ENCODE peak calls at places on chromosomes 16 and 17, in six cellular contexts. D is GOT3, U is D341Med, L is NCI-H774, F is anterior cingulate cortex, Z is K562. I is an unnamed sample.

GRCh38 chr16:27335349-27336052 is 21.7 kb downstream of the IL4R start:
- DNase-seq in D (no peak), U (no peak), L (no peak), F (no peak), Z (no peak), I (no peak)

GRCh38 chr17:8322078-8322477 is 12.0 kb downstream of the ARHGEF15 start:
- DNase-seq in D (no peak), U (no peak), L (no peak), F (no peak), Z (no peak), I (no peak)

GRCh38 chr16:85136705-85137322 is 24.5 kb upstream of the CIBAR2 start:
- DNase-seq in D (no peak), U (no peak), L (no peak), F (no peak), Z (no peak), I (peak)

GRCh38 chr17:49723423-49723822 is 15.7 kb upstream of the SLC35B1 start:
- DNase-seq in D (no peak), U (peak), L (no peak), F (no peak), Z (no peak), I (no peak)

GRCh38 chr17:43608313-43608712 is 53.4 kb downstream of the MEOX1 start:
- DNase-seq in D (no peak), U (no peak), L (no peak), F (no peak), Z (no peak), I (no peak)

GRCh38 chr17:27339836-27340550 is 46.1 kb downstream of the WSB1 start:
- DNase-seq in D (no peak), U (no peak), L (no peak), F (no peak), Z (peak), I (no peak)

GRCh38 chr17:41588126-41588810 is 1.6 kb upstream of the KRT14 start:
- DNase-seq in D (no peak), U (no peak), L (no peak), F (no peak), Z (no peak), I (no peak)

GRCh38 chr17:40284085-40284713 is 3.5 kb upstream of the CDC6 start:
- DNase-seq in D (no peak), U (no peak), L (no peak), F (no peak), Z (no peak), I (no peak)

GRCh38 chr16:12559714-12560113 is 244.0 kb downstream of the CPPED1 start:
- DNase-seq in D (no peak), U (no peak), L (no peak), F (no peak), Z (no peak), I (no peak)

GRCh38 chr16:10668322-10669045 is 26.2 kb downstream of the TEKT5 start:
- DNase-seq in D (no peak), U (peak), L (no peak), F (peak), Z (peak), I (no peak)

GRCh38 chr16:53071748-53072301 is 17.0 kb downstream of the CHD9 start:
- DNase-seq in D (no peak), U (no peak), L (no peak), F (peak), Z (no peak), I (no peak)

GRCh38 chr17:56172517-56172982 is 19.3 kb downstream of the ANKFN1 start:
- DNase-seq in D (no peak), U (peak), L (no peak), F (no peak), Z (no peak), I (no peak)

GRCh38 chr16:58970775-58971174 is 236.7 kb upstream of the GOT2 start:
- DNase-seq in D (no peak), U (no peak), L (no peak), F (no peak), Z (no peak), I (no peak)

GRCh38 chr17:83203472-83204221 is 124.2 kb downstream of the METRNL start:
- DNase-seq in D (no peak), U (peak), L (no peak), F (no peak), Z (no peak), I (no peak)

GRCh38 chr16:3282103-3282746 is 1.1 kb upstream of the ZNF263 start:
- DNase-seq in D (peak), U (peak), L (peak), F (no peak), Z (peak), I (peak)

GRCh38 chr17:82034371-82035011 is 3.0 kb downstream of the DCXR start:
- DNase-seq in D (no peak), U (no peak), L (no peak), F (no peak), Z (no peak), I (no peak)

GRCh38 chr16:47067203-47067602 is 76.5 kb downstream of the NETO2 start:
- DNase-seq in D (no peak), U (no peak), L (no peak), F (no peak), Z (no peak), I (no peak)

GRCh38 chr17:79036181-79036580 is 12.2 kb downstream of the C1QTNF1 start:
- DNase-seq in D (no peak), U (no peak), L (no peak), F (no peak), Z (no peak), I (no peak)

GRCh38 chr17:48149174-48150106 is 41.9 kb downstream of the SNX11 start:
- DNase-seq in D (no peak), U (no peak), L (peak), F (no peak), Z (peak), I (no peak)

GRCh38 chr17:40598928-40599627 is 33.8 kb upstream of the CCR7 start:
- DNase-seq in D (no peak), U (no peak), L (no peak), F (no peak), Z (no peak), I (peak)

GRCh38 chr16:9370071-9370491 is 278.6 kb downstream of the HAPSTR1 start:
- DNase-seq in D (no peak), U (no peak), L (no peak), F (no peak), Z (no peak), I (no peak)

GRCh38 chr17:4365628-4366311 is 705 bp downstream of the UBE2G1 start:
- DNase-seq in D (no peak), U (peak), L (no peak), F (peak), Z (peak), I (no peak)

GRCh38 chr16:59540621-59541020 is 806.5 kb upstream of the GOT2 start:
- DNase-seq in D (no peak), U (no peak), L (no peak), F (no peak), Z (no peak), I (no peak)

GRCh38 chr16:51615141-51615540 is 464.1 kb upstream of the SALL1 start:
- DNase-seq in D (no peak), U (no peak), L (peak), F (no peak), Z (no peak), I (no peak)

I was measured in brain pericyte.